ENCODE peak calls at places on chromosomes 11 and 22, in eight cellular contexts. U is AG09309; G is astrocyte of the cerebellum; Y is CD4-positive, alpha-beta T cell; R is uterus; W is CD8-positive, alpha-beta T cell; K is A549; S is neural crest cell. A is an unnamed sample.

GRCh38 chr22:44260216-44261035 is 52.3 kb downstream of the SHISAL1 start:
- DNase-seq in U (no peak), G (no peak), Y (no peak), R (peak), W (no peak), K (no peak), S (no peak), A (no peak)

GRCh38 chr11:66326261-66327111 is 9.6 kb upstream of the CD248 start:
- DNase-seq in U (no peak), G (no peak), Y (peak), R (peak), W (peak), K (no peak), S (no peak), A (no peak)

GRCh38 chr11:62880231-62880802 is 379 bp upstream of the SLC3A2 start:
- DNase-seq in U (peak), G (no peak), Y (no peak), R (peak), W (no peak), K (peak), S (peak), A (no peak)

GRCh38 chr11:67118059-67118766 is 850 bp upstream of the KDM2A start:
- DNase-seq in U (no peak), G (no peak), Y (peak), R (peak), W (peak), K (peak), S (no peak), A (peak)

GRCh38 chr11:76194872-76195668 is 11.2 kb downstream of the WNT11 start:
- DNase-seq in U (no peak), G (no peak), Y (no peak), R (no peak), W (no peak), K (no peak), S (no peak), A (no peak)

GRCh38 chr11:19093976-19094375 is 23.0 kb upstream of the ZDHHC13 start:
- DNase-seq in U (no peak), G (peak), Y (no peak), R (no peak), W (no peak), K (no peak), S (no peak), A (no peak)

GRCh38 chr11:31414338-31414737 is 44.7 kb downstream of the DNAJC24 start:
- DNase-seq in U (no peak), G (no peak), Y (no peak), R (no peak), W (no peak), K (no peak), S (no peak), A (no peak)

GRCh38 chr11:65562020-65562419 is 3.9 kb upstream of the LTBP3 start:
- DNase-seq in U (no peak), G (no peak), Y (no peak), R (no peak), W (no peak), K (no peak), S (no peak), A (no peak)

GRCh38 chr22:38792833-38793232 is 1.1 kb downstream of the DNAL4 start:
- DNase-seq in U (no peak), G (no peak), Y (no peak), R (no peak), W (no peak), K (no peak), S (no peak), A (no peak)

GRCh38 chr11:17979770-17980371 is 33.0 kb downstream of the SERGEF start:
- DNase-seq in U (no peak), G (no peak), Y (peak), R (peak), W (peak), K (peak), S (peak), A (peak)

GRCh38 chr11:65493367-65494176 is 5.3 kb upstream of the MALAT1 start:
- DNase-seq in U (peak), G (no peak), Y (no peak), R (peak), W (no peak), K (peak), S (no peak), A (no peak)

GRCh38 chr22:30015229-30015797 is 65.0 kb upstream of the HORMAD2 start:
- DNase-seq in U (no peak), G (no peak), Y (no peak), R (no peak), W (no peak), K (no peak), S (no peak), A (no peak)

GRCh38 chr11:37333345-37333744 is 735.3 kb upstream of the RAG2 start:
- DNase-seq in U (no peak), G (no peak), Y (no peak), R (no peak), W (no peak), K (no peak), S (no peak), A (no peak)

GRCh38 chr11:130726234-130726559 is 190.1 kb downstream of the SNX19 start:
- DNase-seq in U (no peak), G (peak), Y (no peak), R (peak), W (no peak), K (no peak), S (no peak), A (no peak)

GRCh38 chr11:62555464-62556092 is 9.0 kb upstream of the AHNAK start:
- DNase-seq in U (no peak), G (no peak), Y (peak), R (no peak), W (peak), K (no peak), S (no peak), A (no peak)

GRCh38 chr11:76394411-76394810 is 13.3 kb downstream of the GVQW3 start:
- DNase-seq in U (no peak), G (no peak), Y (no peak), R (no peak), W (no peak), K (no peak), S (no peak), A (no peak)

GRCh38 chr11:74169736-74170458 is 905 bp downstream of the C2CD3 start:
- DNase-seq in U (no peak), G (no peak), Y (no peak), R (no peak), W (no peak), K (no peak), S (no peak), A (no peak)

GRCh38 chr11:24842308-24842707 is 345.5 kb downstream of the LUZP2 start:
- DNase-seq in U (no peak), G (no peak), Y (no peak), R (no peak), W (no peak), K (no peak), S (no peak), A (no peak)

DNA sequence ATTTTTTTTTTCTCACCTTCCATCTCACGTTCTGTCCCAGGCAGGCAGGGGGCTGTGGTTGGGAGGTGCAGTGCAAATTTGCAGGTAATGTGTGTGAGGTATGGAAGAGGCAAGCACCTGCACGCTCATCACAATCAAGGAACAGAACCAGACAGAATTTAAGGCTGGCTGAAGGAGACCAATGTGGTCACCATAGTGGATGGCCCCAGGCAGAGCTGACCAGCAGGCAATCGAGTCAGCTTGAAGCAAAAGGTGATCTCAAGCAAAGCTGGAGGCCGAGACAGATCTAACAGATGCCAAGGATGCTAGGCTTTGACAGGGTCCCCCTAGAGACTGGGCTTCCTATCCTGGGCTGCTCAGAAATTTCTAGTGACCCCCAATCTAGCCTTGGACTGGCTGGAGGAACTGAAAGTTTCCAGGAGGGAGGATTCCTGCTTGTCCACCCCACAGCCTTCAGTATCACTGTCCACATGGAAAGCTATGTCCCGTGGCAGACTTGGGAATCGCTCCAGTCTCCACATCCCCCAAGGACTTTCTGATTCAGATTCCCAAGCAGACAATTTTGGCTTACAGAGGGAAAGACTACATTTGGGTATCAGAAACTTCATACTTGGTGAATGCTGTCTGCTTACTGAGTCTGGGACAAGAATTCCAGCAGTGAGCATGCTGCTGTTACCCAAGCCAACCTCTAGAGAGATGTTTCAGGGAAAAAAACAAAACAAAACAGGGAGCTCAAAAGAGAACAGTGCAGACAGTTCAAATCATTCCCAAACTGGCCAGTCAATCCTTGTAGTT is 9.0 kb upstream of the MICAL3 start:
- DNase-seq in U (no peak), G (no peak), Y (no peak), R (peak), W (no peak), K (no peak), S (no peak), A (no peak)
- TF ChIP-seq CTCF in U (peak), G (peak), Y (no peak), R (no peak), W (no peak), K (no peak), S (no peak), A (no peak)

GRCh38 chr11:105000797-105001196 is 22.2 kb downstream of the CASP5 start:
- DNase-seq in U (no peak), G (no peak), Y (peak), R (no peak), W (peak), K (peak), S (no peak), A (no peak)

GRCh38 chr11:104997288-104997687 is 25.7 kb downstream of the CASP5 start:
- DNase-seq in U (no peak), G (no peak), Y (no peak), R (no peak), W (no peak), K (peak), S (no peak), A (no peak)

GRCh38 chr11:105003151-105003550 is 19.8 kb downstream of the CASP5 start:
- DNase-seq in U (no peak), G (no peak), Y (no peak), R (no peak), W (no peak), K (no peak), S (no peak), A (no peak)

GRCh38 chr11:104999716-105000115 is 23.3 kb downstream of the CASP5 start:
- DNase-seq in U (no peak), G (no peak), Y (no peak), R (no peak), W (no peak), K (no peak), S (no peak), A (no peak)

DNA sequence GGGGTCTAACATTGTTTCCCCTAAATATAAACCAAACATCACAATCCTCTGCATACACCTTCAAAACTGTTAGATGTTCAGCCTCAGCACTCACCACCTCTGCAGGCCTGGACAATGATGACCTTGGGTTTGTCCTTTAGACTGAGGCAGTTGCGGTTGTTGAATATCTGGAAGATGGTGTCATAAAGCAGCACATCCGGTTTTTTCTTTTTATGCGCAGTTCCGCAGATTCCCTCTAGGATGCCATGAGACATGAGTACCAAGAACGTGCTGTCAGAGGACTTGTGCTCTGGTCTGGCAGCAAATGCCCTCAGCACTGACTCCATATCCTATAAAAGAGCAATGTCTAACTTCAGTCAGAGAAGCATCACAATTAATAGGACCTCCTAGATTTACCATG is 22.8 kb downstream of the CASP5 start:
- DNase-seq in U (no peak), G (no peak), Y (no peak), R (no peak), W (no peak), K (peak), S (no peak), A (no peak)
- TF ChIP-seq CTCF in U (peak), G (no peak), Y (no peak), R (no peak), W (no peak), K (no peak), S (no peak), A (no peak)

GRCh38 chr11:8090756-8091155 is 9.7 kb downstream of the TUB start:
- DNase-seq in U (no peak), G (no peak), Y (no peak), R (peak), W (peak), K (peak), S (peak), A (peak)
- TF ChIP-seq CTCF in U (peak), G (peak), Y (no peak), R (peak), W (no peak), K (peak), S (peak), A (peak)

GRCh38 chr22:45553333-45554039 is 50.8 kb downstream of the FBLN1 start:
- DNase-seq in U (peak), G (peak), Y (peak), R (peak), W (peak), K (peak), S (peak), A (peak)
- TF ChIP-seq CTCF in U (peak), G (peak), Y (peak), R (peak), W (peak), K (peak), S (peak), A (peak)

GRCh38 chr11:119031912-119032280 is 1.2 kb upstream of the SLC37A4 start:
- DNase-seq in U (no peak), G (no peak), Y (no peak), R (no peak), W (no peak), K (no peak), S (no peak), A (no peak)

GRCh38 chr11:119029069-119029339 is 1.7 kb downstream of the SLC37A4 start:
- DNase-seq in U (no peak), G (no peak), Y (no peak), R (no peak), W (no peak), K (no peak), S (no peak), A (no peak)

GRCh38 chr11:119029340-119030028 is 1.2 kb downstream of the SLC37A4 start:
- DNase-seq in U (no peak), G (no peak), Y (no peak), R (no peak), W (no peak), K (no peak), S (no peak), A (no peak)

GRCh38 chr11:119030029-119030328 is 698 bp downstream of the SLC37A4 start:
- DNase-seq in U (no peak), G (no peak), Y (no peak), R (no peak), W (no peak), K (no peak), S (no peak), A (no peak)

GRCh38 chr11:119030329-119031047 is at the start of gene SLC37A4:
- DNase-seq in U (peak), G (peak), Y (peak), R (peak), W (peak), K (peak), S (peak), A (peak)
- TF ChIP-seq CTCF in U (peak), G (no peak), Y (no peak), R (peak), W (peak), K (peak), S (peak), A (peak)

GRCh38 chr11:46345881-46346484 is 1.3 kb upstream of the DGKZ start:
- DNase-seq in U (no peak), G (no peak), Y (peak), R (no peak), W (no peak), K (no peak), S (no peak), A (no peak)

GRCh38 chr11:46341454-46341853 is 5.8 kb upstream of the DGKZ start:
- DNase-seq in U (no peak), G (no peak), Y (no peak), R (no peak), W (no peak), K (no peak), S (no peak), A (no peak)

GRCh38 chr11:46342237-46342636 is 5.0 kb upstream of the DGKZ start:
- DNase-seq in U (no peak), G (no peak), Y (peak), R (no peak), W (peak), K (no peak), S (no peak), A (no peak)

GRCh38 chr11:46345131-46345597 is 2.1 kb upstream of the DGKZ start:
- DNase-seq in U (no peak), G (no peak), Y (no peak), R (peak), W (no peak), K (no peak), S (no peak), A (no peak)

GRCh38 chr11:46343520-46343919 is 3.7 kb upstream of the DGKZ start:
- DNase-seq in U (no peak), G (no peak), Y (no peak), R (no peak), W (no peak), K (no peak), S (no peak), A (no peak)
- TF ChIP-seq CTCF in U (no peak), G (no peak), Y (no peak), R (no peak), W (no peak), K (no peak), S (no peak), A (no peak)

GRCh38 chr22:39956932-39957664 is 3.1 kb upstream of the TMA7B start:
- DNase-seq in U (no peak), G (no peak), Y (no peak), R (no peak), W (no peak), K (no peak), S (no peak), A (no peak)
- TF ChIP-seq CTCF in U (no peak), G (no peak), Y (no peak), R (no peak), W (no peak), K (no peak), S (no peak), A (no peak)

GRCh38 chr22:19719055-19719482 is 4.3 kb upstream of the GP1BB start:
- DNase-seq in U (no peak), G (no peak), Y (no peak), R (no peak), W (no peak), K (no peak), S (no peak), A (no peak)

GRCh38 chr22:19718255-19719054 is 4.2 kb downstream of the SEPTIN5 start:
- DNase-seq in U (no peak), G (no peak), Y (no peak), R (no peak), W (no peak), K (no peak), S (no peak), A (no peak)

GRCh38 chr22:19720150-19720827 is 3.0 kb upstream of the GP1BB start:
- DNase-seq in U (no peak), G (no peak), Y (no peak), R (no peak), W (no peak), K (no peak), S (no peak), A (no peak)

GRCh38 chr22:19720999-19721485 is 2.3 kb upstream of the GP1BB start:
- DNase-seq in U (no peak), G (no peak), Y (no peak), R (no peak), W (no peak), K (no peak), S (no peak), A (no peak)

GRCh38 chr22:19719488-19720021 is 3.8 kb upstream of the GP1BB start:
- DNase-seq in U (no peak), G (no peak), Y (no peak), R (no peak), W (no peak), K (no peak), S (no peak), A (no peak)
- TF ChIP-seq CTCF in U (no peak), G (no peak), Y (no peak), R (no peak), W (no peak), K (no peak), S (no peak), A (no peak)

DNA sequence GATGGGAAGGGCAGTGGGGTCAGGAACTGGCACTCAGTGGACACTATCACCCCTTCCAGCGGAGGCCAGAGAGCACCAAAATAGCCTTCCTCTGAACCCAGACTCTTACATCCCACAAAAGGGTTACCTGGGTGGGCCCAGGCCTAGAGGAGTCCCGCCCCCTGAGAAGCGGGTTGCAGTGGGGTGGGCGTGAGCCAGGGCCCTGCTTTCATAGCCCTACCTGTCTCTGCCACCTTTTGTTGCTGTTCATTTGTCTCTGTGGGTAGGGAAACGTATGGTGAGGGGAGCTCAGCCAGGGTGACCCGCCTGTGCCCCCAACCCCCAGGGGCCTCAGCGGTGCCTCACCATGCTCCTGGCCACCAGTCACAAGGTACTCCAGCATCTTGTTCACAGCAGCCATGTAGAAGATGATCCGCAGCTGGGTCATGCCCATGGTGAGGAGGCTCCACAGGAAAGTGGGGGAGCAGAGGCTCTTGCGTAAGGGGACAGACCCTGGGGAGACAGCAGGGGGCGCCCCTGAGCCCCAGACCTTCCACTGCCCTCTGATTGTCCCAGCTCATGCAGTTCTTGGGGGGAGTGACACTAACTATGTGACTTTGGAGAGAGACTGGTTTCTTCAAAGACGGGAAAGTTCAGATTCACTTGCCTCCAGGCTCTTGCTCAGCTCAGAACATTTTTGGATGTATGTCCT is 24.0 kb downstream of the SLC43A1 start:
- DNase-seq in U (no peak), G (no peak), Y (peak), R (no peak), W (peak), K (peak), S (peak), A (peak)
- TF ChIP-seq CTCF in U (peak), G (peak), Y (peak), R (peak), W (peak), K (peak), S (peak), A (peak)

DNA sequence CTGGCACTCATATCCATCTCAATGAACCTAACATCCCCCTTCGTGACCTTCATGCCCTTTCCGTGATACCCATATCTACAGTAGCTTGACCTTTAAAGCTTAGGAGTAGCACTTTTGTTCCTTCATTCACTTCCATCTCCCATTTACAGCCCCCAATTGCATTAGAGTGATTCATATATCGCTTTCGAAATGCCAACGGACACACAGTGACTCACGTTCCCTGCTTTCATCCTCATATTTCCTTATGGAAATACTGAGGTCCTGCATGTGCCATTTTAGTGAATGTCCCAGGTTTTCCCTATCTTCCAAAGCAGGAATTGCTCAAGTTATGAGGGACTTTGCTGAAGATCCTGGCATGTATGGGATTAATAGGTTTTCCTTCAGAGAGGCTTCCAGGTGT is 44.3 kb upstream of the CEP126 start:
- DNase-seq in U (no peak), G (no peak), Y (no peak), R (no peak), W (no peak), K (peak), S (no peak), A (no peak)
- TF ChIP-seq CTCF in U (peak), G (no peak), Y (no peak), R (no peak), W (no peak), K (no peak), S (no peak), A (no peak)